ENCODE peak calls at places on chromosomes 3 and 15, in seven cellular contexts. K is astrocyte, F is fibroblast of lung, W is foreskin fibroblast, S is fibroblast of the aortic adventitia, N is kidney epithelial cell, J is body of pancreas. Z is an unnamed sample.

GRCh38 chr3:42654331-42655201 is 1.1 kb downstream of the ZBTB47 start:
- DNase-seq in J (peak), S (peak), F (peak), N (no peak), K (peak), W (peak), Z (peak)

GRCh38 chr3:99388736-99389135 is 249.7 kb upstream of the COL8A1 start:
- DNase-seq in K (no peak), J (no peak), W (no peak), F (no peak), N (no peak), S (no peak), Z (no peak)

GRCh38 chr3:56815571-56815970 is 13.8 kb upstream of the ARHGEF3 start:
- DNase-seq in S (no peak), K (no peak), F (no peak), W (no peak), N (no peak), J (no peak), Z (no peak)

GRCh38 chr3:30437172-30437571 is 169.2 kb upstream of the TGFBR2 start:
- DNase-seq in F (peak), J (peak), S (peak), W (peak), N (no peak), K (peak), Z (peak)

GRCh38 chr15:94615688-94616087 is 384.3 kb downstream of the MCTP2 start:
- DNase-seq in S (no peak), F (no peak), W (no peak), J (no peak), N (no peak), K (no peak), Z (no peak)

GRCh38 chr3:167716920-167717319 is 17.8 kb downstream of the PDCD10 start:
- DNase-seq in S (no peak), W (no peak), K (no peak), J (peak), N (no peak), F (no peak), Z (no peak)

GRCh38 chr15:34514251-34514760 is 69.1 kb downstream of the GOLGA8B start:
- DNase-seq in F (peak), J (peak), W (peak), S (peak), N (no peak), K (no peak), Z (peak)

GRCh38 chr3:30683769-30684168 is 77.4 kb downstream of the TGFBR2 start:
- DNase-seq in N (no peak), K (no peak), S (no peak), J (no peak), F (no peak), W (no peak), Z (no peak)

GRCh38 chr3:99918720-99919119 is 101.1 kb downstream of the CMSS1 start:
- DNase-seq in J (no peak), W (no peak), K (peak), N (no peak), F (peak), S (peak), Z (peak)

GRCh38 chr3:46845860-46846623 is 17.2 kb downstream of the MYL3 start:
- DNase-seq in W (peak), N (no peak), J (peak), F (peak), K (peak), S (peak), Z (peak)

GRCh38 chr3:45124379-45124778 is 21.8 kb downstream of the CDCP1 start:
- DNase-seq in S (peak), N (peak), F (peak), W (peak), J (no peak), K (peak), Z (peak)

GRCh38 chr15:80019168-80019745 is 40.2 kb upstream of the ZFAND6 start:
- DNase-seq in S (no peak), F (no peak), K (no peak), N (no peak), J (no peak), W (no peak), Z (no peak)

GRCh38 chr15:37135225-37135624 is 34.9 kb upstream of the MEIS2 start:
- DNase-seq in N (no peak), K (no peak), W (peak), J (no peak), F (no peak), S (no peak), Z (peak)

GRCh38 chr3:122092460-122093165 is 37.5 kb downstream of the CD86 start:
- DNase-seq in J (peak), N (no peak), K (peak), S (peak), W (no peak), F (peak), Z (peak)

GRCh38 chr15:69666921-69667811 is 214.5 kb downstream of the RPLP1 start:
- DNase-seq in S (no peak), K (no peak), W (no peak), J (no peak), N (no peak), F (no peak), Z (no peak)

GRCh38 chr3:15295506-15295905 is 36.9 kb downstream of the SH3BP5 start:
- DNase-seq in K (peak), N (no peak), S (peak), F (peak), W (peak), J (no peak), Z (peak)

GRCh38 chr3:120601554-120601953 is 5.4 kb downstream of the NDUFB4 start:
- DNase-seq in W (no peak), S (no peak), N (no peak), J (no peak), F (no peak), K (no peak), Z (no peak)

GRCh38 chr15:100734606-100735005 is 132.2 kb downstream of the ASB7 start:
- DNase-seq in F (no peak), J (no peak), S (no peak), N (no peak), W (no peak), K (no peak), Z (no peak)

GRCh38 chr3:156051651-156052050 is 68.7 kb upstream of the KCNAB1 start:
- DNase-seq in S (no peak), W (no peak), F (no peak), K (no peak), J (no peak), N (no peak), Z (no peak)

GRCh38 chr3:126134219-126134975 is 46.0 kb downstream of the ALDH1L1 start:
- DNase-seq in S (peak), W (peak), F (peak), J (peak), N (no peak), K (peak), Z (peak)

GRCh38 chr3:29537889-29538609 is 257.2 kb downstream of the RBMS3 start:
- DNase-seq in W (no peak), N (no peak), F (no peak), S (peak), K (no peak), J (no peak), Z (peak)

GRCh38 chr15:32003558-32003957 is 26.8 kb upstream of the CHRNA7 start:
- DNase-seq in F (no peak), W (no peak), S (no peak), K (no peak), N (no peak), J (no peak), Z (no peak)

GRCh38 chr3:32428092-32429068 is 36.7 kb downstream of the CMTM7 start:
- DNase-seq in N (no peak), S (no peak), J (no peak), K (no peak), W (no peak), F (no peak), Z (no peak)

GRCh38 chr15:28921925-28922711 is 36.3 kb downstream of the APBA2 start:
- DNase-seq in K (no peak), S (no peak), F (no peak), W (no peak), J (no peak), N (no peak), Z (no peak)
- TF ChIP-seq CTCF in K (no peak), S (no peak), F (no peak), W (no peak), J (no peak), N (peak), Z (peak)

DNA sequence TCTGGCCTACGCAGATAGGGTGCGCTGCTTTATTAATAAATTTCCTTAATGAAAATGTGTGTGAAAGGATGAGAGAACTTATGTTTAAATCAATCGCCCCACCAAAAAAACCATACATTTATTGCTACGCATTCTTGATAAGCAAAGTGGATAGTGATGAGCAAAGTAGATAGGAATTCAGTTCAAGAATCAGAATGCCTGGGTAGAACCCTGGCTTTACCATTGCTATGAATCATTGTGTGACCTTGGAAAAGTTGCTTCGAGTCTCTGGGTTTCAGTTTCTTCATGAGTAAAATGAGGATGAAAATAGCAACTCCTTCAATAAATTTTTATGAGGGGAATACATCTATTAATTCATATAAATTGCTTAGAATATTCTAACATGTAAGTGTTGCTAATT is 2.6 kb upstream of the ALCAM start:
- DNase-seq in S (peak), F (peak), K (peak), W (peak), J (no peak), N (no peak), Z (peak)
- H3K4me3 ChIP-seq in S (no peak), F (peak), K (no peak), W (no peak), J (no peak), N (no peak), Z (no peak)

DNA sequence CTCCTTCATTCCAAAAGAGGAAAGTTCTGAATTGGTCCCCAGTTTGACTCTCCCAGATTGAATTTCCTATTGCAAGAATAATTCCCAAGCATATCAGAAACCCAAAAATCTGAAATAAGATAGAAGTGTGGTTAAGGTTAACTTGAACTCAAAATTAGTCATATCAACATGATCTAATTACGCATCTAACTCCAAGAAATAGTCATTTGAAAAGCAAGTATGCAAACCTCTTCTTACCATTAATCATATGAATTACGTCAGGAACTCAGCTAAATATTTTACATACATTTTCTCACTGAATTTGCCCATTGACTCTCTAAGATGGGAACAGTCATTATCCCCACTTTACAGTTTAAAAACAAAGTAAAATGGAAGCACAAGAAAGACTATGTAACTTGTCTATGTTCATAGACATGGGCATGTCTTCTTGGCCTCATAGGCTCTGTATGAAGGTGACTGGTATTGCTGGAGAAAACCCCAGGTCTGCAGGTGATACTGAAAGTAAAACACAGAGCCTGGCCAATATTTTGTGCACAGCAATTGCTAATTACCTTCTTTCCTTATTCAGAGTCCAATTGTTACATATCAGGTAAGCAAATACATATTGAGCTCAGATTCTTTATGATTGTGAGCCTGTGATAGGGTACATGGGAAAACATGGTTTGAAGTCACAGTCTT is 139.2 kb downstream of the ATP8B4 start:
- DNase-seq in N (no peak), S (no peak), F (peak), K (peak), W (no peak), J (no peak), Z (no peak)
- TF ChIP-seq CTCF in N (no peak), S (no peak), F (no peak), K (no peak), W (no peak), J (no peak), Z (no peak)

GRCh38 chr3:43998841-43999805 is 242.6 kb upstream of the TOPAZ1 start:
- DNase-seq in K (no peak), W (peak), F (peak), J (peak), N (no peak), S (peak), Z (peak)

GRCh38 chr3:43996379-43997301 is 245.0 kb upstream of the TOPAZ1 start:
- DNase-seq in J (peak), K (no peak), S (peak), F (no peak), W (peak), N (no peak), Z (peak)

GRCh38 chr3:43998374-43998840 is 243.3 kb upstream of the TOPAZ1 start:
- DNase-seq in N (no peak), F (no peak), J (no peak), W (no peak), K (no peak), S (no peak), Z (no peak)

GRCh38 chr3:43995929-43996378 is 245.7 kb upstream of the TOPAZ1 start:
- DNase-seq in S (no peak), F (no peak), J (no peak), N (no peak), K (no peak), W (no peak), Z (no peak)

GRCh38 chr3:43997788-43998373 is 243.8 kb upstream of the TOPAZ1 start:
- DNase-seq in K (no peak), W (peak), F (no peak), N (no peak), J (no peak), S (no peak), Z (no peak)
- H3K4me3 ChIP-seq in K (peak), W (peak), F (peak), N (peak), J (no peak), S (peak), Z (no peak)

DNA sequence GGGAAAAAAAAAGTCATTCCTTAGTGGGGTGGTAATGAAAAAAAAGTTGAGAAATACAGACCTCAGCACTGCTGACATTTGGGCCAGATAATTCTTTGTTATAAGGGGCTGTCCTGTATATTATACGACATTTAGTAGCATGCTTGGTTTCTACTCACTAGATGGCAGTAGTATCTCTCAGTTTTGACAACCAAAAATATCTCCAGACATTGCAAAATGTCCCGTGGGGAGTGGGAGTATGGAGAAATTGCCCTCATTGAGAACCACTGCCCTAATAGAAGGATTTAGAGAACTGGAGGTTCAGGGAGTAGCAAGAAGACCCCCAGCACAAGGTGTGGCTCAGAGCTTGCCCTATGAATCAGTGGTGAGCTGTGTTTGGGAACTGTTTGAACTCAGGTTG is 28.6 kb upstream of the TEX264 start:
- DNase-seq in F (no peak), W (peak), S (no peak), K (no peak), J (no peak), N (no peak), Z (peak)
- TF ChIP-seq CTCF in F (no peak), W (peak), S (peak), K (peak), J (peak), N (peak), Z (peak)

GRCh38 chr3:184764176-184764575 is 47.8 kb upstream of the VPS8 start:
- DNase-seq in N (no peak), W (no peak), S (no peak), K (no peak), F (no peak), J (no peak), Z (no peak)

GRCh38 chr3:184766555-184767261 is 45.3 kb upstream of the VPS8 start:
- DNase-seq in S (peak), W (no peak), J (no peak), K (no peak), N (no peak), F (peak), Z (no peak)

GRCh38 chr3:184767377-184767776 is 44.6 kb upstream of the VPS8 start:
- DNase-seq in W (no peak), N (no peak), F (no peak), K (no peak), J (no peak), S (no peak), Z (no peak)

GRCh38 chr3:184765730-184766074 is 46.3 kb upstream of the VPS8 start:
- DNase-seq in W (no peak), N (no peak), F (peak), S (peak), J (no peak), K (no peak), Z (no peak)

DNA sequence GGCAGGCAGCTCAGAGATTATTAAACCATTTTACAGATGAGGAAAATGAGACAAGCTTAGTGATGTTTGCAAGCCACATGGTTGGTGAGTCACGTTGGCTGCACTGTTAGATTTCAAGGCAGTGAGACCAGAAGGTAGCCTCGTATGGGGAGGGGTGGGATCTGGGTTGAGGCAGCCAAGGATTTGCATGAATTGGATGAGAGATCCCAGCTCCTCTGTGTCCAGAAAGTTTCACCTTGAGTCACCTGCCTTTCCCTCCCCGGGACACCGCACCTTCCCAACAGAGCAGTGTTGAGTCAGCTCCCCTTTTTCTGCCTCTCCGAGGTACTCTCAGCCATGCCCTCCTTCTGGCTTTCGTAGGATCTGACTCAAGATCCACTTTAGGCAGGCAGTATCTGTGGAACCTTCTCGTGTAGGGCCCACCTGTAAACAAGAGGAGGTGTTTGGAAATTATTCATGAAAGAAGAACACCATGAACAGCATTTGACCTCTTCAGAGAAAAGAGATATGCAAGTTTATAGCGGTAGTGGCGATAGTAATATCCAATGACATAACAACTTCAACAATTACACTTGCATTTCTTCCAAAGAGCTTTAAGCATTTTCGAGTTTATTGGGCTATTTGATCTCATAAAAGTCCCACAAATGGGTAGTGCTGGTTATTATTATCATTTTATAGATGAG is 46.8 kb upstream of the VPS8 start:
- DNase-seq in K (no peak), S (no peak), W (no peak), N (no peak), F (no peak), J (no peak), Z (no peak)
- H3K4me3 ChIP-seq in K (no peak), S (no peak), W (no peak), N (no peak), F (no peak), J (no peak), Z (no peak)

GRCh38 chr3:41447701-41448100 is 248.4 kb downstream of the CTNNB1 start:
- DNase-seq in K (no peak), W (no peak), N (no peak), S (no peak), F (no peak), J (no peak), Z (no peak)

GRCh38 chr3:41450416-41451231 is 251.3 kb downstream of the CTNNB1 start:
- DNase-seq in J (no peak), K (no peak), S (no peak), F (no peak), W (no peak), N (no peak), Z (no peak)

DNA sequence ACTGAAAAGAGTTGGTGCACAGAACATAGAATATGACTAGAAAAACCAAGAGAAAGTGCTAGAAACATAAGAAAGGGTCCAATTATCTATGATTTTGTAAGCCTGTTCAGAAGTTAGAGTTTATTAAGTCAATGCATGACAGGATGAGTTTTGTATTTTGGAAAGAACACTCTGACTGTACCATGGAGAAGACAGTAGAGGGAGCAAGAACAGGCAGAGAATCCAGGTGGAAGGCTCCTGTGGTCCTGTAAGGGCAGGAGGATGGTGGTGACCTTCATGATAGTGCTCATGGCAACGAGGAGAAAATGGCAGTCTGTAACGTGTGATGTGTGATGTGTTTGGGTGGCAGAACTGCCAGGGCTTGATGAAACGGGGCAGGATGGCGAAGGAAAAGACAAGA is 249.1 kb downstream of the CTNNB1 start:
- DNase-seq in K (no peak), W (no peak), J (no peak), F (no peak), N (no peak), S (no peak), Z (no peak)
- TF ChIP-seq CTCF in K (no peak), W (no peak), J (no peak), F (no peak), N (no peak), S (no peak), Z (no peak)

DNA sequence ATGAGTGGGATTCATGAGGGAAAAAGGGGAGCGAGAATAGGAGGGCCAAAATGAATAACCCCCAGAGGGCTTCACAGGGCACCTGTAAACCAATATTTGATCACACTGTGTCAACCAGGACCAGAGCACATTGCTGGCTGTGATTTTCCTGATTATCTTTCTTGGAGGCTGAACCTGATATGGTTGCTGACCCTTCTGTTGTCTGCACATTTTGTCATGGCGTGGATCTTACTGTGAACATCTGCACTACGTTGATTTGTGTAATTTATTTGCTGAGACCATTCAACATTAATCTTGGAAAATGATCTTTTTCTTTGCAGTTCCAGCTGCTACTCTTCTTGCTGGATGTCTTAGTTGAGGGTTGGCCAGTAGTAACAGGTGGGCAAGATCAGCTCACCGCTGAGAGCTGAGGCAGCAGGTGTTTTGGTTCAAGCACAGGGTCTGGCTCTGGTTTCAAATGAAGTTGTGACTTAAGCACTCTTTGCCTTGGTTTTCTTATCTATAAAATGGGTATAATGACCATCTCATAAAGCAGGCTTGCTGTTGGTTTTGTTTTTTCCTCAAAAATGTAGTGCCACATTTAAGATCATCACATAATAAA is 61.2 kb downstream of the ARHGEF26 start:
- DNase-seq in N (no peak), S (no peak), W (no peak), J (no peak), K (no peak), F (no peak), Z (no peak)
- H3K4me3 ChIP-seq in N (no peak), S (no peak), W (no peak), J (no peak), K (no peak), F (no peak), Z (no peak)

Z was measured in fibroblast of pulmonary artery.